ENCODE peak calls at places on chromosomes 6 and 20, in four cellular contexts. D is progenitor cell of endocrine pancreas, N is nephron progenitor cell, A is glutamatergic neuron. T is an unnamed sample.

GRCh38 chr20:62550087-62550565 is 74.3 kb upstream of the GATA5 start:
- DNase-seq in N (peak), D (no peak), A (no peak), T (peak)

GRCh38 chr6:167819640-167820039 is 7.1 kb upstream of the AFDN start:
- DNase-seq in D (no peak), A (no peak), N (no peak), T (no peak)

GRCh38 chr6:86456786-86457185 is 480.5 kb upstream of the HTR1E start:
- DNase-seq in D (no peak), N (no peak), A (no peak), T (no peak)

GRCh38 chr6:96836579-96837137 is 619 bp downstream of the GPR63 start:
- DNase-seq in N (no peak), D (no peak), A (peak), T (no peak)

GRCh38 chr6:32379554-32379953 is 7.9 kb upstream of the TSBP1 start:
- DNase-seq in N (no peak), D (no peak), A (no peak), T (no peak)

GRCh38 chr6:160027931-160028330 is 59.0 kb downstream of the IGF2R start:
- DNase-seq in N (no peak), A (no peak), D (no peak), T (no peak)

GRCh38 chr20:58694241-58695083 is 1.9 kb downstream of the NPEPL1 start:
- DNase-seq in A (no peak), N (no peak), D (no peak), T (no peak)

GRCh38 chr6:119727504-119728219 is 378.1 kb upstream of the MAN1A1 start:
- DNase-seq in A (no peak), N (no peak), D (no peak), T (no peak)

GRCh38 chr6:109308018-109308492 is 74.2 kb downstream of the CD164 start:
- DNase-seq in N (no peak), A (no peak), D (no peak), T (peak)

GRCh38 chr20:39568090-39568489 is 605.9 kb downstream of the DHX35 start:
- DNase-seq in N (no peak), D (no peak), A (no peak), T (no peak)

GRCh38 chr6:154921482-154921881 is 73.6 kb upstream of the TIAM2 start:
- DNase-seq in A (no peak), D (no peak), N (no peak), T (no peak)

GRCh38 chr6:70423189-70424133 is 10.2 kb downstream of the FAM135A start:
- DNase-seq in D (no peak), A (no peak), N (no peak), T (no peak)

GRCh38 chr6:133410628-133411027 is 169.5 kb downstream of the EYA4 start:
- DNase-seq in N (peak), A (no peak), D (no peak), T (no peak)

GRCh38 chr6:52517502-52518278 is 59.2 kb downstream of the TRAM2 start:
- DNase-seq in A (peak), D (no peak), N (no peak), T (no peak)

GRCh38 chr20:50372770-50373088 is 137.5 kb upstream of the PTPN1 start:
- DNase-seq in A (no peak), N (no peak), D (no peak), T (no peak)

GRCh38 chr20:48374986-48375715 is 452.6 kb downstream of the PREX1 start:
- DNase-seq in A (no peak), D (no peak), N (no peak), T (no peak)

GRCh38 chr20:62087227-62087626 is 21.5 kb upstream of the TAF4 start:
- DNase-seq in D (no peak), A (no peak), N (no peak), T (no peak)